ENCODE peak calls at places on chromosomes 11 and 22, in five cellular contexts. One of them, this sample, is unnamed.

GRCh38 chr22:26804315-26804714 is 146.9 kb downstream of the MIAT start:
- DNase-seq in suprapubic skin: no peak
- DNase-seq in body of pancreas: no peak
- DNase-seq in prostate gland: no peak
- DNase-seq in breast epithelium: no peak
- DNase-seq in this sample: no peak

GRCh38 chr11:87597696-87598095 is 560.0 kb downstream of the TMEM135 start:
- DNase-seq in suprapubic skin: no peak
- DNase-seq in body of pancreas: no peak
- DNase-seq in prostate gland: no peak
- DNase-seq in breast epithelium: no peak
- DNase-seq in this sample: no peak

GRCh38 chr11:62806611-62807121 is 1.4 kb upstream of the NXF1 start:
- DNase-seq in suprapubic skin: no peak
- DNase-seq in body of pancreas: peak; percentile 27
- DNase-seq in prostate gland: no peak
- DNase-seq in breast epithelium: no peak
- DNase-seq in this sample: no peak

GRCh38 chr11:31974737-31975136 is 116.1 kb upstream of the RCN1 start:
- DNase-seq in suprapubic skin: no peak
- DNase-seq in body of pancreas: no peak
- DNase-seq in prostate gland: no peak
- DNase-seq in breast epithelium: no peak
- DNase-seq in this sample: no peak

GRCh38 chr22:26542831-26543230 is 30.6 kb upstream of the TFIP11 start:
- DNase-seq in suprapubic skin: no peak
- DNase-seq in body of pancreas: no peak
- DNase-seq in prostate gland: no peak
- DNase-seq in breast epithelium: no peak
- DNase-seq in this sample: no peak

GRCh38 chr11:112922606-112923005 is 38.6 kb upstream of the NCAM1 start:
- DNase-seq in suprapubic skin: no peak
- DNase-seq in body of pancreas: no peak
- DNase-seq in prostate gland: no peak
- DNase-seq in breast epithelium: no peak
- DNase-seq in this sample: no peak

GRCh38 chr11:84543367-84544159 is 1083.6 kb downstream of the DLG2 start:
- DNase-seq in suprapubic skin: no peak
- DNase-seq in body of pancreas: no peak
- DNase-seq in prostate gland: no peak
- DNase-seq in breast epithelium: no peak
- DNase-seq in this sample: no peak

GRCh38 chr11:118142809-118143208 is 9.8 kb downstream of the SCN4B start:
- DNase-seq in suprapubic skin: no peak
- DNase-seq in body of pancreas: no peak
- DNase-seq in prostate gland: no peak
- DNase-seq in breast epithelium: no peak
- DNase-seq in this sample: no peak

GRCh38 chr11:78646564-78647185 is 72.0 kb upstream of the NARS2 start:
- DNase-seq in suprapubic skin: no peak
- DNase-seq in body of pancreas: peak; percentile 72
- DNase-seq in prostate gland: peak; percentile 69
- DNase-seq in breast epithelium: peak; percentile 37
- DNase-seq in this sample: peak; percentile 89

GRCh38 chr11:36750349-36750748 is 152.3 kb upstream of the RAG2 start:
- DNase-seq in suprapubic skin: no peak
- DNase-seq in body of pancreas: no peak
- DNase-seq in prostate gland: no peak
- DNase-seq in breast epithelium: no peak
- DNase-seq in this sample: no peak

GRCh38 chr22:30562391-30562790 is 12.1 kb downstream of the GAL3ST1 start:
- DNase-seq in suprapubic skin: no peak
- DNase-seq in body of pancreas: no peak
- DNase-seq in prostate gland: no peak
- DNase-seq in breast epithelium: no peak
- DNase-seq in this sample: no peak

GRCh38 chr22:30565341-30565740 is 9.1 kb downstream of the GAL3ST1 start:
- DNase-seq in suprapubic skin: no peak
- DNase-seq in body of pancreas: no peak
- DNase-seq in prostate gland: no peak
- DNase-seq in breast epithelium: no peak
- DNase-seq in this sample: no peak

GRCh38 chr22:30564766-30565118 is 9.7 kb downstream of the GAL3ST1 start:
- DNase-seq in suprapubic skin: no peak
- DNase-seq in body of pancreas: no peak
- DNase-seq in prostate gland: no peak
- DNase-seq in breast epithelium: no peak
- DNase-seq in this sample: no peak

GRCh38 chr22:30566125-30566524 is 8.3 kb downstream of the GAL3ST1 start:
- DNase-seq in suprapubic skin: no peak
- DNase-seq in body of pancreas: no peak
- DNase-seq in prostate gland: no peak
- DNase-seq in breast epithelium: no peak
- DNase-seq in this sample: no peak

GRCh38 chr22:30564045-30564765 is 10.3 kb downstream of the GAL3ST1 start:
- DNase-seq in suprapubic skin: no peak
- DNase-seq in body of pancreas: no peak
- DNase-seq in prostate gland: no peak
- DNase-seq in breast epithelium: no peak
- DNase-seq in this sample: no peak
- H3K4me3 ChIP-seq in suprapubic skin: no peak overlapping the region
- H3K4me3 ChIP-seq in body of pancreas: no peak overlapping the region
- H3K4me3 ChIP-seq in prostate gland: no peak overlapping the region
- H3K4me3 ChIP-seq in breast epithelium: no peak overlapping the region
- H3K4me3 ChIP-seq in this sample: no peak overlapping the region

GRCh38 chr11:69828971-69829344 is 9.7 kb upstream of the FGF3 start:
- DNase-seq in suprapubic skin: no peak
- DNase-seq in body of pancreas: no peak
- DNase-seq in prostate gland: no peak
- DNase-seq in breast epithelium: no peak
- DNase-seq in this sample: no peak

GRCh38 chr11:69826773-69827172 is 7.6 kb upstream of the FGF3 start:
- DNase-seq in suprapubic skin: no peak
- DNase-seq in body of pancreas: no peak
- DNase-seq in prostate gland: no peak
- DNase-seq in breast epithelium: no peak
- DNase-seq in this sample: no peak

GRCh38 chr11:69830086-69830485 is 10.9 kb upstream of the FGF3 start:
- DNase-seq in suprapubic skin: no peak
- DNase-seq in body of pancreas: no peak
- DNase-seq in prostate gland: no peak
- DNase-seq in breast epithelium: no peak
- DNase-seq in this sample: no peak

GRCh38 chr11:69825941-69826340 is 6.7 kb upstream of the FGF3 start:
- DNase-seq in suprapubic skin: no peak
- DNase-seq in body of pancreas: no peak
- DNase-seq in prostate gland: no peak
- DNase-seq in breast epithelium: no peak
- DNase-seq in this sample: no peak

DNA sequence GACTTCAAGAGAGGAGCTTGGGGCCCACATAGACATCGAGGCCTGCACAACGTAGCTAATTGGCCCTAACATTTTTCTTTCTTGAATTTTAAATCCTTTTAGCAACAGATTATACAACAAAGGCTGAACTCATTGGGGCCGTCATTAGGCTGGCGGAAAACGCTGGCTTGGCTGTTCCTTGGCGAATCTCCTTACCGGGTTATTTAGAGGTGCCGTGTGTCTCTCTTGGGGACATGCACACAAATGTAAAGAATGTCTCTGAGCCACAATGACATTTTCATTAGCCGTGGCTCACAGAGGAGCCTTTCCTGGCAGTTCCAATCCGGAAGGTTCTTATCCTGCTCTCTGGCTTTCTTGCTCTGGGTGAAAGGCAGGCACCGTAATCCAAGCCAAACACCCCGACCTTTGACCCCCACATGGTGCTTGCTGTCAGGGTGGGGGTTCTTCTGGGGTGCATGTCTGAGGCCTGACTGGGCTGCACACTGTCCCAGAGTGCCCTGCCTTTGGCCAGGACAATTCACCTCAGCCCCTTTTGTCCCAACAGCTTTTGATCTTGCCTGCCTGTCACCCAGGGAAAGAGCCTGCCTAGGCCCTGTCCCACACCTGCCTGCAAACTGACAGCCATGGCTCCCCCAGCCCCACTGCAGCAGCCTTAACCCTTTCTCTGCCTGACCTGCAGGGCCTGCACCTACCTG is 9.2 kb upstream of the FGF3 start:
- DNase-seq in suprapubic skin: no peak
- DNase-seq in body of pancreas: no peak
- DNase-seq in prostate gland: no peak
- DNase-seq in breast epithelium: no peak
- DNase-seq in this sample: no peak
- TF ChIP-seq POLR2A in suprapubic skin: no peak
- TF ChIP-seq POLR2A in body of pancreas: no peak
- TF ChIP-seq POLR2A in prostate gland: no peak
- TF ChIP-seq POLR2A in breast epithelium: no peak
- TF ChIP-seq POLR2A in this sample: no peak

GRCh38 chr11:110327508-110327907 is 31.1 kb upstream of the RDX start:
- DNase-seq in suprapubic skin: no peak
- DNase-seq in body of pancreas: no peak
- DNase-seq in prostate gland: no peak
- DNase-seq in breast epithelium: no peak
- DNase-seq in this sample: no peak
- H3K4me3 ChIP-seq in suprapubic skin: no peak overlapping the region
- H3K4me3 ChIP-seq in body of pancreas: no peak overlapping the region
- H3K4me3 ChIP-seq in prostate gland: no peak overlapping the region
- H3K4me3 ChIP-seq in breast epithelium: no peak overlapping the region
- H3K4me3 ChIP-seq in this sample: no peak overlapping the region

DNA sequence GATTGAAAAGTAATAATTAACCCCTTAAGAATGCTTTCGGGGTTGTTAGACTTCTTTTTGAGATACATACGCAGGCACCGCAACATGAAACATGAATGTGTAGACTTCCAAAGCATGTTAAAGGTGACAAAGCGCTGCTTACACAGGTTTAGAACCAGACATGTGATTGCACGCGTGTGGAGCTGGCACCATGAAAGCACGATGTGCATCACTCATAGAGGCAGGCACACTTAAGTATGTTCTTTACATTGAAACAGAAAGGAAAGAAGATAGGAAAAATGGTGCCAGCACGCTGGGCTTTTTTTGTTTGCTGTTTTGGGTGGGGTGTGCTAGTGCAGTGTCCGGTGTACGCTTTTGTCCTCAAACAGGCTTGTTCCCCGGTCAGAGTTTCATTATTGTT is 83.6 kb upstream of the PPARA start:
- DNase-seq in suprapubic skin: peak; percentile 45
- DNase-seq in body of pancreas: peak; percentile 46
- DNase-seq in prostate gland: peak; percentile 45
- DNase-seq in breast epithelium: peak; percentile 24
- DNase-seq in this sample: no peak
- TF ChIP-seq POLR2A in suprapubic skin: no peak
- TF ChIP-seq POLR2A in body of pancreas: peak; percentile 9
- TF ChIP-seq POLR2A in prostate gland: no peak
- TF ChIP-seq POLR2A in breast epithelium: no peak
- TF ChIP-seq POLR2A in this sample: no peak

This sample was measured in esophagus muscularis mucosa.